ENCODE peak calls at places on chromosomes 3 and 15, in nine cellular contexts. A is heart left ventricle, F is A549, Y is uterus, D is transverse colon, E is stomach, L is upper lobe of left lung, U is gastrocnemius medialis, J is IMR-90. Z is an unnamed sample. For H3K4me1, the result is how much of the 10 kb centered on the place peaks cover.

GRCh38 chr3:194522579-194523046 is 35.8 kb upstream of the ATP13A3 start:
- DNase-seq in L (no peak), J (peak), Y (no peak), E (no peak), U (no peak), D (no peak), F (peak), A (no peak), Z (no peak)

GRCh38 chr3:47799733-47800132 is 3.2 kb upstream of the DHX30 start:
- DNase-seq in J (no peak), U (no peak), A (no peak), F (peak), D (no peak), L (no peak), Y (no peak), E (no peak), Z (no peak)

GRCh38 chr3:176523114-176523513 is 674.2 kb downstream of the TBL1XR1 start:
- DNase-seq in F (no peak), L (no peak), E (no peak), A (no peak), J (no peak), U (no peak), D (no peak), Y (no peak), Z (no peak)

GRCh38 chr3:41141431-41142164 is 57.7 kb upstream of the CTNNB1 start:
- DNase-seq in E (no peak), A (no peak), J (no peak), L (no peak), D (no peak), U (no peak), Y (no peak), F (no peak), Z (no peak)

GRCh38 chr15:94306700-94307650 is 75.6 kb downstream of the MCTP2 start:
- DNase-seq in U (no peak), Y (no peak), D (no peak), J (peak), F (no peak), A (no peak), E (no peak), L (no peak), Z (no peak)

GRCh38 chr3:175270199-175270837 is 411.2 kb downstream of the NAALADL2 start:
- DNase-seq in F (no peak), E (no peak), Y (no peak), L (no peak), D (no peak), A (no peak), U (no peak), J (peak), Z (no peak)

GRCh38 chr3:36635731-36636130 is 128.6 kb downstream of the DCLK3 start:
- DNase-seq in L (no peak), E (no peak), Y (no peak), A (no peak), D (no peak), U (no peak), J (peak), F (no peak), Z (no peak)

GRCh38 chr3:119223511-119223910 is 17.2 kb downstream of the B4GALT4 start:
- DNase-seq in F (peak), A (no peak), E (no peak), Y (no peak), D (no peak), U (no peak), L (peak), J (no peak), Z (no peak)

GRCh38 chr3:22819209-22819608 is 383.9 kb upstream of the UBE2E2 start:
- DNase-seq in J (no peak), E (no peak), F (no peak), A (no peak), U (no peak), Y (no peak), L (no peak), D (no peak), Z (no peak)

GRCh38 chr3:159821148-159821547 is 167.5 kb upstream of the IL12A start:
- DNase-seq in E (no peak), L (no peak), D (no peak), A (no peak), Y (no peak), F (no peak), J (no peak), U (no peak), Z (no peak)

GRCh38 chr3:20013396-20013795 is 1.3 kb upstream of the PP2D1 start:
- DNase-seq in A (no peak), E (no peak), D (no peak), F (no peak), U (no peak), J (no peak), Y (no peak), L (no peak), Z (no peak)

GRCh38 chr3:124607163-124607562 is 123.1 kb upstream of the UMPS start:
- DNase-seq in J (peak), L (no peak), F (no peak), U (no peak), D (no peak), Y (no peak), E (no peak), A (no peak), Z (no peak)

GRCh38 chr3:180018588-180018987 is 18.1 kb downstream of the PEX5L start:
- DNase-seq in Y (no peak), D (no peak), L (no peak), U (no peak), E (no peak), J (no peak), F (peak), A (no peak), Z (no peak)

GRCh38 chr3:18556503-18556902 is 131.4 kb upstream of the SATB1 start:
- DNase-seq in A (no peak), D (no peak), J (no peak), U (no peak), L (no peak), E (no peak), F (no peak), Y (no peak), Z (no peak)

GRCh38 chr3:128006471-128007424 is 45.5 kb upstream of the SEC61A1 start:
- DNase-seq in Y (peak), D (no peak), J (no peak), L (peak), E (no peak), F (no peak), U (no peak), A (no peak), Z (no peak)

GRCh38 chr3:140501054-140501769 is 176.7 kb upstream of the TRIM42 start:
- DNase-seq in E (no peak), Y (no peak), D (no peak), F (no peak), J (no peak), L (no peak), U (no peak), A (no peak), Z (no peak)

GRCh38 chr3:47005212-47006144 is 26.0 kb downstream of the NBEAL2 start:
- DNase-seq in U (no peak), E (no peak), D (peak), A (no peak), F (no peak), Y (peak), L (peak), J (no peak), Z (no peak)

GRCh38 chr3:38989932-38990510 is 61.7 kb downstream of the SCN11A start:
- DNase-seq in E (no peak), U (no peak), J (no peak), D (no peak), Y (no peak), L (no peak), A (no peak), F (no peak), Z (no peak)

GRCh38 chr15:57017024-57017423 is 98.6 kb downstream of the TCF12 start:
- DNase-seq in L (no peak), U (no peak), Y (no peak), F (peak), J (peak), E (no peak), D (no peak), A (no peak), Z (no peak)

GRCh38 chr15:65796610-65797012 is 4.5 kb upstream of the DENND4A start:
- DNase-seq in U (no peak), Y (no peak), F (peak), L (no peak), J (peak), D (no peak), A (no peak), E (no peak), Z (no peak)

GRCh38 chr3:14467723-14468620 is 65.6 kb downstream of the SLC6A6 start:
- DNase-seq in D (peak), Y (peak), A (no peak), L (no peak), U (no peak), J (peak), E (peak), F (peak), Z (peak)

GRCh38 chr3:121626495-121626894 is 33.3 kb downstream of the FBXO40 start:
- DNase-seq in E (no peak), D (no peak), L (no peak), U (no peak), Y (no peak), A (no peak), J (no peak), F (no peak), Z (no peak)

GRCh38 chr3:56838441-56838840 is 36.7 kb upstream of the ARHGEF3 start:
- DNase-seq in J (no peak), F (no peak), D (no peak), L (no peak), U (no peak), Y (no peak), A (no peak), E (no peak), Z (no peak)

GRCh38 chr3:167102071-167102470 is 278.0 kb downstream of the ZBBX start:
- DNase-seq in F (peak), L (no peak), U (no peak), D (no peak), E (no peak), Y (no peak), A (no peak), J (no peak), Z (no peak)

GRCh38 chr3:48826451-48826850 is 21.2 kb downstream of the PRKAR2A start:
- DNase-seq in L (no peak), Y (no peak), D (no peak), E (no peak), J (peak), F (no peak), U (no peak), A (no peak), Z (peak)

GRCh38 chr15:69412701-69413100 is 1.4 kb upstream of the KIF23 start:
- DNase-seq in F (no peak), Y (no peak), J (no peak), D (no peak), L (no peak), A (no peak), U (no peak), E (no peak), Z (no peak)

GRCh38 chr15:69413822-69414701 is at the start of gene KIF23:
- DNase-seq in Y (peak), D (peak), F (peak), E (peak), J (peak), U (peak), A (peak), L (peak), Z (peak)

GRCh38 chr15:69417581-69417980 is 3.4 kb downstream of the KIF23 start:
- DNase-seq in E (no peak), D (no peak), A (no peak), U (no peak), L (no peak), F (no peak), J (peak), Y (no peak), Z (no peak)

GRCh38 chr15:69414702-69415161 is 583 bp downstream of the KIF23 start:
- DNase-seq in J (peak), F (peak), L (no peak), E (no peak), D (peak), Y (peak), A (peak), U (no peak), Z (peak)

DNA sequence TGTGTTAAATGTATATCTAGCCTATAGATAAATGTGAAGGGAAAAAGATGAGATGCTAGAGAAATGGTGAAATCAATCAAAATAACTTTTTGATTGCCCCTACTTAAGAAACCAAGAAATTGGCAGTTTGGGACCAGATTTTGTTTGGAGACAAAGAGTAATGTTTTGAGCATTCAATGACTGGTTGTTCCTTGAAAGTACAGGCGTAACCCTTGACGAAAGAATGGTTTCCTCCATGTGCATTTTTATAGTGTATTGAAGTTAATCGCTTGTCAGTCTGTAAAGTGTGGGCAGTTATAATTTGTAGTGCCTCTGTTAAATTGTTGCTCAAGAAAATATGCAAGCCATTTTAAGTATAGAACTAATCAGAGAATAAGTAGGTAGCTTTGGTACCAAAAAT is 1.2 kb downstream of the KIF23 start:
- DNase-seq in F (no peak), E (no peak), L (no peak), A (no peak), Y (no peak), D (no peak), U (no peak), J (peak), Z (no peak)
- H3K4me3 ChIP-seq in F (peak), E (no peak), L (no peak), A (peak), Y (no peak), D (peak), U (no peak), J (peak), Z (no peak)

DNA sequence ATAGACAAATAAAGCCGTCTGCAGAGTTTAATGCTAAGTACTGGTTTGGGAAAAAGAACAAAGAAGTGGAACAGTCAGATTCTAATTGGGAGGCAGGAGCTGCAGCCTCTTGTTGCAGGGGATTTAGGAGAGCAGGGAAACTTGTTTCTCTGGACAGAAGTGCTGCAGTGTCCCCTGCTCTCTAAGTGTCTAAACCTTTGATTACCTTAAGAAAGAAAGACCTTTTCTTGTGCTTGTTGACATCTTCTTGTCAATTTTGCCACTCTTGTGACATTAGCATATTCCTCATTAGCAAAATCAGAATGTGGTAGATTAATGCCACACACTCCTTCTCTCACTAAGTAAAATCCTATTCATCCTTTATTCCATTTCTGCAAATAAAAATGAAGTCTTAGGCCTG is 38.8 kb downstream of the TRAT1 start:
- DNase-seq in A (no peak), U (no peak), E (no peak), L (no peak), J (no peak), D (no peak), Y (no peak), F (no peak), Z (no peak)
- H3K4me1 ChIP-seq in A (under half), U (under half), E (under half), L (under half), J (under half), D (under half), Y (under half), F (under half), Z (under half)

DNA sequence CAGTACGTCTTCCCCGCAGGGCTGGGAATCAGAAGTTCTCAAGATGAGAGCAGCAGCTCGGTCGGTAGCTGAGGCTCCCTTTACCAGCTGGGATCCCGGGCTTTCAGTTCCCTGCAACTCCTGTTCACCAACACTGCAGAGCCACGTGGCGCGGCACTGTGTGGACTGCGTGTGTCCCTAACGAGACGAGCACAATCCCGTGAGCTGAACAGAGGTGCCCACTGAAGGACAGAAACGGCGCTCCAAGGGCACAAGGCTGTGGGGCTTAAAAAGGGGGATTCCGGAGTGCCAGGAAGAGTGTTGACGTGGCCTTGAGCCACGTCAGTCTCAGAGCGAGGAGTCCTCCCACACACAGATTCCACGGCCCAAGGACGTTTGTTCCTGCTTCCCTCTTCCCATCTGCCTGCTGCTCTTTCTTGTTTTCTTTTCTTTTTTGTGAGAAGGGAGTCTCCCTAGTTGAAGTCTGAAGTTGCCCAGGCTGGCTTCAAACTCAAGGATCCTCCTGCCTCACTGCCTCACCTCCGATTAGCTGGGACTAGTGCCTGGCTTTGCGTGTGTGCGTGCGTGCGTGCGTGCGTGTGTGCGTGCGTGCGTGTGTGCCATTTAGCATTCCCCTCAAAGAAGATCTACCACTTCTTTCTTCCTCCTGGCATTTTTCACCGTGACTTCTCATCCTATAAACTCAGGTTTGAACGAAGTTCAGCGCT is 37.1 kb upstream of the RPL35A start:
- DNase-seq in E (no peak), A (no peak), F (no peak), Y (no peak), J (no peak), D (peak), L (peak), U (no peak), Z (peak)
- TF ChIP-seq POLR2A in E (no peak), A (no peak), F (no peak), Y (no peak), J (no peak), D (no peak), L (no peak), U (no peak), Z (peak)

GRCh38 chr15:45185069-45185779 is 2.5 kb downstream of the SHF start:
- DNase-seq in E (no peak), Y (no peak), F (no peak), A (no peak), D (no peak), J (no peak), U (no peak), L (no peak), Z (no peak)
- H3K4me3 ChIP-seq in E (no peak), Y (no peak), F (no peak), A (peak), D (no peak), J (no peak), U (no peak), L (no peak), Z (no peak)

Z was measured in adrenal gland.